ENCODE peak calls at places on chromosomes 13 and 19, in five cellular contexts. One of them, this sample, is unnamed.

GRCh38 chr13:31896427-31896826 is 135.1 kb upstream of the FRY start:
- DNase-seq in cardiac fibroblast: peak; percentile 96
- DNase-seq in IMR-90: peak; percentile 63
- DNase-seq in dorsolateral prefrontal cortex: no peak
- DNase-seq in psoas muscle: peak; percentile 27
- DNase-seq in this sample: no peak

GRCh38 chr19:384801-385169 is 24.2 kb downstream of the C2CD4C start:
- DNase-seq in dorsolateral prefrontal cortex: no peak
- DNase-seq in cardiac fibroblast: no peak
- DNase-seq in IMR-90: no peak
- DNase-seq in psoas muscle: no peak
- DNase-seq in this sample: no peak

GRCh38 chr19:17871878-17872250 is at the start of gene SLC5A5:
- DNase-seq in psoas muscle: no peak
- DNase-seq in dorsolateral prefrontal cortex: no peak
- DNase-seq in cardiac fibroblast: no peak
- DNase-seq in IMR-90: no peak
- DNase-seq in this sample: no peak

GRCh38 chr13:99063952-99064351 is 86.1 kb upstream of the DOCK9 start:
- DNase-seq in cardiac fibroblast: peak; percentile 58
- DNase-seq in dorsolateral prefrontal cortex: no peak
- DNase-seq in IMR-90: peak; percentile 35
- DNase-seq in psoas muscle: no peak
- DNase-seq in this sample: no peak

GRCh38 chr19:24159707-24160106 is 72.7 kb downstream of the ZNF254 start:
- DNase-seq in IMR-90: peak; percentile 17
- DNase-seq in dorsolateral prefrontal cortex: no peak
- DNase-seq in psoas muscle: no peak
- DNase-seq in cardiac fibroblast: peak; percentile 23
- DNase-seq in this sample: no peak

GRCh38 chr19:35846038-35846668 is 6.2 kb downstream of the NPHS1 start:
- DNase-seq in cardiac fibroblast: no peak
- DNase-seq in dorsolateral prefrontal cortex: no peak
- DNase-seq in IMR-90: no peak
- DNase-seq in psoas muscle: no peak
- DNase-seq in this sample: no peak

GRCh38 chr13:73593199-73593765 is 534.5 kb downstream of the KLF5 start:
- DNase-seq in psoas muscle: no peak
- DNase-seq in IMR-90: no peak
- DNase-seq in dorsolateral prefrontal cortex: no peak
- DNase-seq in cardiac fibroblast: no peak
- DNase-seq in this sample: no peak

GRCh38 chr13:73141292-73141771 is 82.5 kb downstream of the KLF5 start:
- DNase-seq in cardiac fibroblast: peak; percentile 14
- DNase-seq in psoas muscle: no peak
- DNase-seq in IMR-90: peak; percentile 15
- DNase-seq in dorsolateral prefrontal cortex: no peak
- DNase-seq in this sample: no peak

GRCh38 chr13:20609145-20609544 is 42.2 kb downstream of the IFT88 start:
- DNase-seq in IMR-90: peak; percentile 94
- DNase-seq in cardiac fibroblast: peak; percentile 95
- DNase-seq in dorsolateral prefrontal cortex: no peak
- DNase-seq in psoas muscle: no peak
- DNase-seq in this sample: no peak

GRCh38 chr19:1856698-1857603 is 6.4 kb downstream of the KLF16 start:
- DNase-seq in cardiac fibroblast: peak; percentile 87
- DNase-seq in dorsolateral prefrontal cortex: no peak
- DNase-seq in IMR-90: peak; percentile 70
- DNase-seq in psoas muscle: peak; percentile 86
- DNase-seq in this sample: no peak

GRCh38 chr19:41437944-41438574 is 1.7 kb downstream of the DMAC2 start:
- DNase-seq in psoas muscle: no peak
- DNase-seq in cardiac fibroblast: no peak
- DNase-seq in IMR-90: no peak
- DNase-seq in dorsolateral prefrontal cortex: no peak
- DNase-seq in this sample: no peak

GRCh38 chr19:19461671-19462622 is 53.4 kb downstream of the TSSK6 start:
- DNase-seq in cardiac fibroblast: peak; percentile 42
- DNase-seq in psoas muscle: peak; percentile 81
- DNase-seq in dorsolateral prefrontal cortex: no peak
- DNase-seq in IMR-90: no peak
- DNase-seq in this sample: no peak

GRCh38 chr19:43499042-43499441 is 5.5 kb downstream of the PHLDB3 start:
- DNase-seq in dorsolateral prefrontal cortex: no peak
- DNase-seq in cardiac fibroblast: no peak
- DNase-seq in psoas muscle: no peak
- DNase-seq in IMR-90: no peak
- DNase-seq in this sample: no peak

GRCh38 chr19:7869453-7869909 is 4.7 kb downstream of the PRR36 start:
- DNase-seq in dorsolateral prefrontal cortex: peak; percentile 48
- DNase-seq in cardiac fibroblast: peak; percentile 47
- DNase-seq in psoas muscle: peak; percentile 49
- DNase-seq in IMR-90: peak; percentile 28
- DNase-seq in this sample: no peak

GRCh38 chr13:20165417-20166257 is 4.8 kb upstream of the GJA3 start:
- DNase-seq in cardiac fibroblast: peak; percentile 39
- DNase-seq in IMR-90: peak; percentile 74
- DNase-seq in dorsolateral prefrontal cortex: no peak
- DNase-seq in psoas muscle: no peak
- DNase-seq in this sample: no peak

GRCh38 chr13:112721198-112722104 is 31.6 kb downstream of the ATP11A start:
- DNase-seq in IMR-90: no peak
- DNase-seq in dorsolateral prefrontal cortex: no peak
- DNase-seq in cardiac fibroblast: no peak
- DNase-seq in psoas muscle: no peak
- DNase-seq in this sample: no peak

GRCh38 chr13:46182491-46182877 is 507 bp upstream of the LCP1 start:
- DNase-seq in IMR-90: no peak
- DNase-seq in psoas muscle: no peak
- DNase-seq in cardiac fibroblast: no peak
- DNase-seq in dorsolateral prefrontal cortex: no peak
- DNase-seq in this sample: no peak

GRCh38 chr13:46640843-46641242 is 87.9 kb downstream of the LRCH1 start:
- DNase-seq in psoas muscle: no peak
- DNase-seq in cardiac fibroblast: peak; percentile 73
- DNase-seq in dorsolateral prefrontal cortex: no peak
- DNase-seq in IMR-90: peak; percentile 58
- DNase-seq in this sample: no peak

GRCh38 chr19:43643326-43643725 is 3.7 kb upstream of the CADM4 start:
- DNase-seq in psoas muscle: no peak
- DNase-seq in cardiac fibroblast: no peak
- DNase-seq in dorsolateral prefrontal cortex: no peak
- DNase-seq in IMR-90: no peak
- DNase-seq in this sample: no peak

DNA sequence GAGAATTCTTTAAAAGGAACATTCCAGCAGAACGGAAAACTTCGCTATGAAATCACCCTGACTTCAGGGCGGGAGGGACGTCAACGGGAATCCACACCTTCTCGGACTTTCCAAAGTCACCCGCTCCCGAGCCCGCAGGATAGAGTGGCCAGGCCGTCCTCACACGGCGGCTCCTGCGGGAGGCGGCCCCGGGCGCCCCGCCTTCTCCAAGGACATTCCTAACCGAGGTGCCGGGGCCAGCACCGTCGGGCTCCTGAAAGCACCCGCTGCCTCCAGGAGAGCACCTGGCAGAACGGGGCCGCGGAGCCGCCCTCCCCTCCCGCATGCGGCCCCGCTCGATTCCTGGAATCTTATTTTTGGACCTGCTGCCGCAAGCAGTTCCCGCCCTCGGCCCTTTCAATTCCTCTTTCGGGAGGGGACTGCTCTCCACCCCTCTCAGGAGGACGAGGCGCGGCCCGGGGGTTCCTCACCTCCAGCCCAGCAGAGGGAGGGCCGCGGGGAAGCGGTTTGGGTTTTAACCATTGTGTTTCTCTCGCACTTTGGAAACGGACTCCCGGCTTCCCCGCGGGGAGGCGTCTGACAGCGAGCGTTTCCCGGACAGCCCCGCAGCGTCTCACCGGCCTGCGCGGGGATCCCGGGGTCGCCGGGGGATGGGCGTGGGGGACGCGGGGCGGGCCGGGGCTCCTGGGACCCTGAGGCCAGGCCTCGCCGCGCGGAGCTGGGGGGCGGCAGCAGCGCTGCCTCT is 938 bp downstream of the GAS6 start:
- DNase-seq in cardiac fibroblast: peak; percentile 45
- DNase-seq in dorsolateral prefrontal cortex: peak; percentile 28
- DNase-seq in psoas muscle: peak; percentile 55
- DNase-seq in IMR-90: no peak
- DNase-seq in this sample: no peak
- TF ChIP-seq CTCF in cardiac fibroblast: no peak
- TF ChIP-seq CTCF in dorsolateral prefrontal cortex: no peak
- TF ChIP-seq CTCF in psoas muscle: no peak
- TF ChIP-seq CTCF in IMR-90: no peak
- TF ChIP-seq CTCF in this sample: no peak

DNA sequence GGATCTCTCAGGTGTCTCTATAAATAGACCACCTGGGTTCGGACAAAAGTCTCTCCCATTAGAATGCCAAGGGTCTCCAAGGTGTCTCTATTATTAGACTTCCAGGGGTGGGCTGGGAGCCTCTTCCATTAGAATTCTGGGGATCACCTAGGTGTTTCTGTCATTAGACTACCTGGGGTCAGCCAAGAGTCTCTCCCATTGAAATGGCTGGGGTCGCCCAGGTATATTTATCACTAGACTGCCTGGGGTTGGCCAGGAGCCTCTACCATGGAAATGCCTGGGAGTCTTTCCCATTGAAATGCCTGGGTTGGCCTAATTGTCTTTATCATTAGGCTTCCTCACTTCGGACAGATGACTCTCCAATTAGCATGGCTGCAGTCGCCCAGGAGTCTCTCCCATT is 1565.5 kb downstream of the UQCRFS1 start:
- DNase-seq in cardiac fibroblast: no peak
- DNase-seq in dorsolateral prefrontal cortex: no peak
- DNase-seq in IMR-90: no peak
- DNase-seq in psoas muscle: no peak
- DNase-seq in this sample: no peak
- TF ChIP-seq CTCF in cardiac fibroblast: no peak
- TF ChIP-seq CTCF in dorsolateral prefrontal cortex: no peak
- TF ChIP-seq CTCF in IMR-90: no peak
- TF ChIP-seq CTCF in psoas muscle: no peak
- TF ChIP-seq CTCF in this sample: no peak

GRCh38 chr13:67197704-67198103 is 32.4 kb downstream of the PCDH9 start:
- DNase-seq in psoas muscle: no peak
- DNase-seq in IMR-90: no peak
- DNase-seq in dorsolateral prefrontal cortex: no peak
- DNase-seq in cardiac fibroblast: no peak
- DNase-seq in this sample: no peak

GRCh38 chr13:67200605-67201004 is 29.5 kb downstream of the PCDH9 start:
- DNase-seq in dorsolateral prefrontal cortex: no peak
- DNase-seq in cardiac fibroblast: no peak
- DNase-seq in IMR-90: no peak
- DNase-seq in psoas muscle: no peak
- DNase-seq in this sample: no peak

GRCh38 chr13:67204731-67205130 is 25.4 kb downstream of the PCDH9 start:
- DNase-seq in psoas muscle: no peak
- DNase-seq in IMR-90: no peak
- DNase-seq in dorsolateral prefrontal cortex: no peak
- DNase-seq in cardiac fibroblast: peak; percentile 53
- DNase-seq in this sample: no peak

DNA sequence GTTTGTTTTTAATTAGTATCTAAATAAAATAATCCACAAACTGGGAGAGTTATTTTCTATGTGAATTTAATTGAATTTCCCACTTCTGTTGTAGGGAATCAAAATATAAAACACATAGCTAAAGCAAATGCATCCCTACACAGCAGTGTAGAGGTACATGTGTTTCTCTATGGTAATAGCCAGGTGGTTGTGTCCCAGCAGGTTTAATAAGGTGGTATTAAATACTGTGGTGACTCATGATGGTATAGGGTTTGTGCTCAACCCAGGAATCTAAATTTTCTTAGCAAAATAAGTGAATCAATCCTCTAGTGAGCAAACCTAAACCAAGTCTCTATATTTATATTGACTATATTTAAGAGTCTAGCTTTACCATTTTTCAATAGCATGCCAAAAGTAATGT is 30.0 kb downstream of the PCDH9 start:
- DNase-seq in cardiac fibroblast: no peak
- DNase-seq in dorsolateral prefrontal cortex: no peak
- DNase-seq in IMR-90: no peak
- DNase-seq in psoas muscle: no peak
- DNase-seq in this sample: no peak
- TF ChIP-seq CTCF in cardiac fibroblast: no peak
- TF ChIP-seq CTCF in dorsolateral prefrontal cortex: no peak
- TF ChIP-seq CTCF in IMR-90: no peak
- TF ChIP-seq CTCF in psoas muscle: no peak
- TF ChIP-seq CTCF in this sample: no peak

DNA sequence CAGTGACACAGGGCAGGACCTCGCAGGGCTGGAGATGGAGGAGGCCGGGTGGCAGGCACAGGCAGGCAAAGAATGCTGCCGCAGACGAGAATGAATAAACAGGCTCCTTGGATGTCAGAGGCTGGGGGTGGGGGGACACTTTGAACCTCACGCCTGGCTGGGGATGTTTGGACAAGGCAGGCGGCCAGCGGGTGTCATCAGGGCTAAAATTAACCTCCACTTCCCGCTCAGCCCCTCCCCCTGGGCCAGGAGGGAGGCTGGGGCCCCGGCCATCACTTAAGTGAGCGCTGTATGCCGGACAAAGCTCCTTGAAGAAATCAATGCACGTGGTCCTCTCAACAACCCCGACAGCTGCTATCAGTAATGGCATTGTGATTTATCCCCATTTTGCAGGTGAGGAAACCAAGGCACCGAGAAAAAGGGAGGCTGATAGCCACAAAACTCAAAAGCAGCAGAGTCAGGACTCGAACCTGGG is 10.3 kb upstream of the FUT5 start:
- DNase-seq in cardiac fibroblast: peak; percentile 52
- DNase-seq in psoas muscle: peak; percentile 57
- DNase-seq in IMR-90: peak; percentile 74
- DNase-seq in dorsolateral prefrontal cortex: no peak
- DNase-seq in this sample: no peak
- TF ChIP-seq CTCF in cardiac fibroblast: no peak
- TF ChIP-seq CTCF in psoas muscle: no peak
- TF ChIP-seq CTCF in IMR-90: no peak
- TF ChIP-seq CTCF in dorsolateral prefrontal cortex: no peak
- TF ChIP-seq CTCF in this sample: no peak

DNA sequence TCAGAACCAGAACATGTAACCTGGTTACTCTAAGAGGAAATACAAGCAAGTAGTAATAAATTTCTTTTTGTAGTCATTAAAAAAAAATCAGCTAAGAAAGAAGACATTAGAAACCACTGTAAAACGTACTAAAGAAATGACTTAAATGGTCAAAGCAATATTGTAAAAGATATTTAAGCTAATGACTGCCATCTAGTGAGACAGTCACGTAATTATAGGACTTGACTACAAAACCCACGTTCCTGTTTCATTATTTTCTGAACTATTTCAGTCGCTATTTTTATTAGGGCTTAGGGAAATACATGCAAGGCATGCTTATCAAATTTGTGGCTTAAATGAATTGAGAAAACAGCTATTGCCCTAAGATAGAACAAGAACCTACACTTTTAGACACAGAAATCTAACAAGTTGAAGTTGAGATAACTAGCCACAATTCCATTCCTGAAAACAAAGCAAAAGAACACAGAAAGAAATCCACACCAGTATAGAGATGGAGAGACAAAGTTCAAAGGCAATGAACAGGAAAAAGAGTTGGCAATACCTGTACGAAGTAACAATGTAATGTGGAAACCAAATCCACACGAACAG is 17.9 kb downstream of the ALG5 start:
- DNase-seq in cardiac fibroblast: peak; percentile 78
- DNase-seq in dorsolateral prefrontal cortex: no peak
- DNase-seq in IMR-90: peak; percentile 79
- DNase-seq in psoas muscle: no peak
- DNase-seq in this sample: no peak
- TF ChIP-seq CTCF in cardiac fibroblast: peak; percentile 24
- TF ChIP-seq CTCF in dorsolateral prefrontal cortex: peak; percentile 68
- TF ChIP-seq CTCF in IMR-90: peak; percentile 81
- TF ChIP-seq CTCF in psoas muscle: peak; percentile 60
- TF ChIP-seq CTCF in this sample: peak; percentile 79

This sample was measured in D721Med.